ENCODE peak calls at places on chromosome 1, in nine cellular contexts. E is fibroblast of lung; T is ovary; W is sigmoid colon; D is mammary epithelial cell; R is upper lobe of right lung; C is tibial nerve; K is hepatocyte; A is CD8-positive, alpha-beta memory T cell. I is an unnamed sample.
A peak's percentile ranks its signal among the peaks of the same experiment; 100 is the strongest.

GRCh38 chr1:173164686-173165085 is 42.4 kb downstream of the TNFSF4 start:
- DNase-seq in E (no peak), T (no peak), W (no peak), D (no peak), R (no peak), C (no peak), K (no peak), A (no peak), I (no peak)

GRCh38 chr1:117010310-117010969 is 8.9 kb downstream of the CD101 start:
- DNase-seq in E (no peak), T (no peak), W (no peak), D (no peak), R (no peak), C (no peak), K (no peak), A (no peak), I (no peak)

GRCh38 chr1:155126494-155127104 is 1.1 kb upstream of the EFNA1 start:
- DNase-seq in E (peak; percentile 39), T (no peak), W (peak; percentile 74), D (no peak), R (peak; percentile 95), C (no peak), K (peak; percentile 86), A (peak; percentile 39), I (peak; percentile 10)

GRCh38 chr1:10471411-10472219 is 714 bp downstream of the DFFA start:
- DNase-seq in E (peak; percentile 42), T (no peak), W (no peak), D (no peak), R (no peak), C (no peak), K (no peak), A (no peak), I (no peak)

GRCh38 chr1:59143824-59144223 is 153.1 kb upstream of the FGGY start:
- DNase-seq in E (no peak), T (no peak), W (no peak), D (no peak), R (no peak), C (no peak), K (no peak), A (no peak), I (no peak)

GRCh38 chr1:206001476-206001888 is 1.7 kb downstream of the RAB7B start:
- DNase-seq in E (peak; percentile 87), T (no peak), W (no peak), D (peak; percentile 94), R (peak; percentile 72), C (no peak), K (peak; percentile 80), A (no peak), I (no peak)

GRCh38 chr1:18062180-18062579 is 45.4 kb upstream of the IGSF21 start:
- DNase-seq in E (no peak), T (no peak), W (no peak), D (no peak), R (no peak), C (no peak), K (no peak), A (no peak), I (no peak)

GRCh38 chr1:40965531-40965930 is 14.0 kb upstream of the CTPS1 start:
- DNase-seq in E (no peak), T (no peak), W (peak; percentile 57), D (no peak), R (no peak), C (no peak), K (no peak), A (no peak), I (no peak)

GRCh38 chr1:232880354-232880753 is 70.1 kb upstream of the NTPCR start:
- DNase-seq in E (peak; percentile 44), T (no peak), W (no peak), D (peak; percentile 14), R (no peak), C (no peak), K (peak; percentile 53), A (no peak), I (no peak)

GRCh38 chr1:52601519-52601918 is 652 bp upstream of the GPX7 start:
- DNase-seq in E (no peak), T (no peak), W (no peak), D (no peak), R (no peak), C (no peak), K (no peak), A (no peak), I (no peak)

GRCh38 chr1:89022167-89022959 is at the start of gene GBP3:
- DNase-seq in E (peak; percentile 84), T (no peak), W (no peak), D (peak; percentile 74), R (no peak), C (no peak), K (peak; percentile 44), A (peak; percentile 34), I (no peak)

GRCh38 chr1:174219606-174220370 is 60.5 kb downstream of the RABGAP1L start:
- DNase-seq in E (no peak), T (no peak), W (no peak), D (peak; percentile 17), R (no peak), C (no peak), K (no peak), A (no peak), I (no peak)

GRCh38 chr1:112298558-112298957 is 97.5 kb upstream of the CTTNBP2NL start:
- DNase-seq in E (peak; percentile 53), T (no peak), W (no peak), D (peak; percentile 58), R (peak; percentile 70), C (peak; percentile 23), K (peak; percentile 54), A (peak; percentile 1), I (no peak)

GRCh38 chr1:208737922-208738321 is 493.7 kb upstream of the PLXNA2 start:
- DNase-seq in E (no peak), T (no peak), W (no peak), D (no peak), R (no peak), C (no peak), K (no peak), A (no peak), I (no peak)

GRCh38 chr1:211967704-211968103 is 67.7 kb downstream of the INTS7 start:
- DNase-seq in E (no peak), T (no peak), W (no peak), D (no peak), R (no peak), C (no peak), K (no peak), A (no peak), I (no peak)

GRCh38 chr1:29912413-29912812 is 676.1 kb downstream of the PTPRU start:
- DNase-seq in E (peak; percentile 53), T (no peak), W (peak; percentile 29), D (peak; percentile 30), R (no peak), C (no peak), K (peak; percentile 26), A (no peak), I (no peak)

GRCh38 chr1:51189421-51190073 is 46.5 kb upstream of the RNF11 start:
- DNase-seq in E (peak; percentile 84), T (no peak), W (no peak), D (peak; percentile 34), R (no peak), C (no peak), K (peak; percentile 82), A (peak; percentile 36), I (peak; percentile 22)

GRCh38 chr1:46615735-46616134 is 876 bp downstream of the MOB3C start:
- DNase-seq in E (no peak), T (no peak), W (peak; percentile 63), D (no peak), R (no peak), C (no peak), K (no peak), A (no peak), I (no peak)
- H3K27ac ChIP-seq in E (no peak overlapping the region), T (peak overlapping the region; percentile 65), W (peak overlapping the region; percentile 94), D (peak overlapping the region; percentile 28), R (peak overlapping the region; percentile 88), C (peak overlapping the region; percentile 98), K (peak overlapping the region; percentile 92), A (peak overlapping the region; percentile 88), I (peak overlapping the region; percentile 85)

GRCh38 chr1:27632387-27633297 is 2.3 kb downstream of the FGR start:
- DNase-seq in E (no peak), T (no peak), W (no peak), D (no peak), R (no peak), C (no peak), K (no peak), A (peak; percentile 34), I (no peak)
- H3K4me1 ChIP-seq in E (no peaks in the 10 kb centered on the region), T (no peaks in the 10 kb centered on the region), W (peaks cover 7% of the 10 kb centered on the region), D (peaks cover 20% of the 10 kb centered on the region), R (peaks cover 59% of the 10 kb centered on the region), C (peaks cover 11% of the 10 kb centered on the region), K (no peaks in the 10 kb centered on the region), A (peaks cover 67% of the 10 kb centered on the region), I (peaks cover 52% of the 10 kb centered on the region)

GRCh38 chr1:31701137-31701736 is 2.6 kb downstream of the COL16A1 start:
- DNase-seq in E (peak; percentile 99), T (peak; percentile 94), W (peak; percentile 99), D (peak; percentile 93), R (peak; percentile 72), C (peak; percentile 98), K (peak; percentile 96), A (no peak), I (no peak)

GRCh38 chr1:31700468-31701136 is 3.2 kb downstream of the COL16A1 start:
- DNase-seq in E (no peak), T (no peak), W (no peak), D (peak; percentile 48), R (no peak), C (no peak), K (no peak), A (no peak), I (no peak)

GRCh38 chr1:31703431-31704260 is at the start of gene COL16A1:
- DNase-seq in E (peak; percentile 79), T (peak; percentile 93), W (peak; percentile 96), D (peak; percentile 68), R (peak; percentile 77), C (peak; percentile 55), K (peak; percentile 85), A (no peak), I (no peak)

GRCh38 chr1:31704261-31705079 is 653 bp upstream of the COL16A1 start:
- DNase-seq in E (peak; percentile 90), T (no peak), W (peak; percentile 84), D (peak; percentile 40), R (no peak), C (no peak), K (peak; percentile 67), A (no peak), I (no peak)

GRCh38 chr1:31702836-31703404 is 897 bp downstream of the COL16A1 start:
- DNase-seq in E (no peak), T (no peak), W (peak; percentile 65), D (peak; percentile 34), R (no peak), C (no peak), K (no peak), A (no peak), I (no peak)
- H3K4me3 ChIP-seq in E (peak overlapping the region; percentile 65), T (peak overlapping the region; percentile 44), W (peak overlapping the region; percentile 45), D (peak overlapping the region; percentile 79), R (peak overlapping the region; percentile 44), C (peak overlapping the region; percentile 47), K (peak overlapping the region; percentile 37), A (no peak overlapping the region), I (no peak overlapping the region)

DNA sequence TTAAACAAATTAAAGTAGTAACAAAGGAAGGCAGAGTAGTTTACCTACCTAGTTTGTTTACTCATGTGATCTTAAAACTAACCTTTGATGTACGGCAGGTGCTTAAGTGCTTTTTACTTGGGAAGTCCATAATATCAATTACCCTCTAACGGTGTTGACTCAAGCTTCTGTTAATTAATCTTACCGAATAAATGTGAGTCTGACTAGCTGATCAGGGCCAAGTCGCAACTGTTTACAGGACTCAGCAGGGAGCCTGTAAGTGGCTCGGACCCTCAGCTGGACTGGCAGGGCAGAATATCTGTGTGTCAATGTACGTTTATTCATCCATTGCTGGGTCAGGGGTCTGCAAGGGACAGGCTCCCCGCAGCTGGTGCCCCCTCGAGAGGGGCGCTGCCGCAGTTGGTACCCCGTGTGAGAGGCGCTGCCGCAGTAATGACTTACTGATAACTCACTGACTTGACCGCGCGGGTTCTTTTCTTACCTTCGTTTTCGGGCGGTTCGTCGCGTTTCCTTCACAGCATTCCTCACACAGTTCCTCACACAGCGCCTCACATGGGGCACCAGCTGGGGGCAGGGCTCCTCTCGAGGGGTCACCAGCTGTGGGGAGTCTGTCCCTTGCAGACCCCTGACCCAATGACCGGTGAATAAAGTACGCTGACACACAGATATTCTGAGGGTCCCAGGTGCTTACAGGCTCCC is 2.9 kb downstream of the FMO1 start:
- DNase-seq in E (peak; percentile 20), T (peak; percentile 36), W (no peak), D (peak; percentile 45), R (no peak), C (no peak), K (peak; percentile 59), A (no peak), I (no peak)
- H3K27ac ChIP-seq in E (peak overlapping the region; percentile 34), T (no peak overlapping the region), W (no peak overlapping the region), D (peak overlapping the region; percentile 16), R (no peak overlapping the region), C (no peak overlapping the region), K (peak overlapping the region; percentile 83), A (no peak overlapping the region), I (no peak overlapping the region)

I was measured in effector memory CD4-positive, alpha-beta T cell.